ENCODE peak calls at places on chromosomes 6 and 20, in seven cellular contexts. A is pancreas, Z is tibial artery, C is OCI-LY7, L is suprapubic skin, G is RWPE1, H is testis. P is an unnamed sample.

GRCh38 chr20:38143238-38143645 is 21.8 kb downstream of the TGM2 start:
- DNase-seq in A (no peak), Z (no peak), C (no peak), L (no peak), G (peak; percentile 79), H (no peak), P (peak; percentile 85)

GRCh38 chr6:28742668-28743270 is 181.0 kb downstream of the TRIM27 start:
- DNase-seq in A (no peak), Z (no peak), C (no peak), L (no peak), G (peak; percentile 38), H (peak; percentile 38), P (peak; percentile 16)

GRCh38 chr6:109523478-109523877 is 40.5 kb upstream of the ZBTB24 start:
- DNase-seq in A (no peak), Z (no peak), C (no peak), L (no peak), G (no peak), H (no peak), P (no peak)

GRCh38 chr6:71466362-71466761 is 177.8 kb downstream of the OGFRL1 start:
- DNase-seq in A (no peak), Z (no peak), C (no peak), L (no peak), G (no peak), H (no peak), P (no peak)

GRCh38 chr6:130708338-130708737 is 118.9 kb upstream of the SMLR1 start:
- DNase-seq in A (no peak), Z (no peak), C (no peak), L (no peak), G (no peak), H (no peak), P (peak; percentile 39)

GRCh38 chr6:85049282-85049681 is 284.9 kb upstream of the TBX18 start:
- DNase-seq in A (no peak), Z (no peak), C (no peak), L (no peak), G (no peak), H (no peak), P (no peak)

GRCh38 chr6:1212919-1213318 is 99.0 kb upstream of the FOXQ1 start:
- DNase-seq in A (no peak), Z (no peak), C (no peak), L (no peak), G (no peak), H (no peak), P (no peak)

GRCh38 chr6:7261030-7261841 is 51.8 kb downstream of the SSR1 start:
- DNase-seq in A (peak; percentile 92), Z (peak; percentile 88), C (no peak), L (peak; percentile 90), G (peak; percentile 96), H (peak; percentile 92), P (peak; percentile 93)

GRCh38 chr6:104885518-104886043 is 25.9 kb upstream of the HACE1 start:
- DNase-seq in A (peak; percentile 39), Z (no peak), C (no peak), L (no peak), G (no peak), H (no peak), P (no peak)

GRCh38 chr6:106116125-106116524 is 30.0 kb downstream of the PRDM1 start:
- DNase-seq in A (no peak), Z (no peak), C (no peak), L (no peak), G (no peak), H (peak; percentile 43), P (no peak)

GRCh38 chr6:35500782-35501181 is 3.9 kb upstream of the TEAD3 start:
- DNase-seq in A (peak; percentile 2), Z (no peak), C (no peak), L (no peak), G (peak; percentile 32), H (no peak), P (peak; percentile 62)

GRCh38 chr20:4919047-4919704 is 82.1 kb downstream of the SLC23A2 start:
- DNase-seq in A (no peak), Z (no peak), C (no peak), L (no peak), G (no peak), H (no peak), P (no peak)

DNA sequence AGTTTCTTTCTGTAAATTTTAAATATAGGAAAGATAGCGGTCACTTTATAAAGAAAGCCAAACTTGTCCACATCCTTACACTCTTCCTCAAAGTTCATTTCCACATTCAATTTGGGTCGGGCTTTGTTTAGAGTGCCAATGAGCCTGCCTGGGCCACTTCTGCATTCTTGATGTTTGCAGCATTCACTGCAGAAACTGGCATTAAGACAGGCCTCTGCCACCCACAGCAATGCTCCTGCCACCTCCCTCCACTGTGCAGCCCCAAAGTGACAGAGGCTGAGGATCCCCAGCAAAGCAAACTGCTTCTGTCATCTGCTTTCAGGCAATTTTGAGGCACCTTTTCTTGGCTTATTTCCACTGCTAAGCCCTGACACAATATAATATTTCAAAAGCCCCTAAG is 61.2 kb downstream of the TNFAIP3 start:
- DNase-seq in A (no peak), Z (no peak), C (peak; percentile 24), L (no peak), G (no peak), H (no peak), P (no peak)
- H3K27ac ChIP-seq in A (no peak overlapping the region), Z (no peak overlapping the region), C (peak overlapping the region; percentile 22), L (no peak overlapping the region), G (no peak overlapping the region), H (no peak overlapping the region), P (no peak overlapping the region)

DNA sequence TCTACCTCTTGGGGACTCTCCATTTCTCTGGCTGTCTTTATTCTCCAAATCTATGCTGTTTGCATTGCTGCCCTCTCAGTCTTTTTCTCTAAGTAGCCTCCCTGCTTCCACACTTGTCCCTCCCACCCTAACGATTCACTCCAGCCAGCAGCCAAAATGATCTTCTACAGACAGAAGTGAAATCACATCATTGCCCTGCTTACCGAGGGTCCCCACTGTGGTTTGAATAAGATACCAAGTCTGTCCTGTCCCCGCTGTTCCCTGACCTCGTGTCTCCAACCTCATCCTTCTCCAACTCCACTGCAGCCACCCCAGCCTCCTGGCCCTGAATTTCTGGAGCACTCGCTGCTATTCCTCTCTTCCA is 11.5 kb upstream of the OCSTAMP start:
- DNase-seq in A (no peak), Z (no peak), C (no peak), L (no peak), G (no peak), H (no peak), P (no peak)
- H3K27ac ChIP-seq in A (no peak overlapping the region), Z (peak overlapping the region; percentile 74), C (no peak overlapping the region), L (no peak overlapping the region), G (no peak overlapping the region), H (peak overlapping the region; percentile 61), P (no peak overlapping the region)

GRCh38 chr6:151430886-151431285 is 21.0 kb downstream of the RMND1 start:
- DNase-seq in A (no peak), Z (peak; percentile 16), C (no peak), L (no peak), G (no peak), H (no peak), P (no peak)
- H3K27ac ChIP-seq in A (no peak overlapping the region), Z (no peak overlapping the region), C (no peak overlapping the region), L (no peak overlapping the region), G (no peak overlapping the region), H (no peak overlapping the region), P (no peak overlapping the region)

GRCh38 chr6:97778290-97779038 is 495.4 kb upstream of the MMS22L start:
- DNase-seq in A (no peak), Z (no peak), C (no peak), L (no peak), G (no peak), H (no peak), P (no peak)

GRCh38 chr6:97771356-97771755 is 488.3 kb upstream of the MMS22L start:
- DNase-seq in A (no peak), Z (no peak), C (no peak), L (no peak), G (no peak), H (no peak), P (no peak)

DNA sequence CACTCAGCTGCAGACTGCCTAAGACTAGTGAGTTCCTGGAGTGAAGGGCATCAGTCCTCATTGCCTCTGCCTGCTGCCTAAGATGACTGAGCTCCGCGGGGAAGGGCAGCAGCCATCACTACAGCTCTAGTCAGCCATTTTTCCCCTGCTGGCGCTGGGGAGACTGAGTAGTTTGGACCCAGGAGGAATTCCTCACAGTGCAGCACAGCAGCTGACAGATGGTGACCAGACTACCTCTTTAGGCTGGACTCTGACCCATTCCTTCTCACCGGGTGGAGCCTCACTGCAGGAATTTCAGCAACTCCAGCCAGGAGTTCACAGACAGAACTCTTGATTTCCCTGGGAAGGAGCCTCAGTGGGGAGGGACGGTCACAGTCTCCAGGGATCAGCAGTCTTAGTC is 492.0 kb upstream of the MMS22L start:
- DNase-seq in A (peak; percentile 18), Z (no peak), C (no peak), L (no peak), G (no peak), H (no peak), P (peak; percentile 10)
- H3K27ac ChIP-seq in A (no peak overlapping the region), Z (no peak overlapping the region), C (no peak overlapping the region), L (no peak overlapping the region), G (no peak overlapping the region), H (no peak overlapping the region), P (no peak overlapping the region)

GRCh38 chr6:72589096-72589495 is 32.8 kb upstream of the KCNQ5 start:
- DNase-seq in A (no peak), Z (no peak), C (no peak), L (no peak), G (no peak), H (no peak), P (no peak)

GRCh38 chr6:72588155-72588554 is 33.7 kb upstream of the KCNQ5 start:
- DNase-seq in A (no peak), Z (no peak), C (no peak), L (no peak), G (no peak), H (no peak), P (no peak)
- H3K27ac ChIP-seq in A (no peak overlapping the region), Z (no peak overlapping the region), C (no peak overlapping the region), L (no peak overlapping the region), G (no peak overlapping the region), H (no peak overlapping the region), P (no peak overlapping the region)

DNA sequence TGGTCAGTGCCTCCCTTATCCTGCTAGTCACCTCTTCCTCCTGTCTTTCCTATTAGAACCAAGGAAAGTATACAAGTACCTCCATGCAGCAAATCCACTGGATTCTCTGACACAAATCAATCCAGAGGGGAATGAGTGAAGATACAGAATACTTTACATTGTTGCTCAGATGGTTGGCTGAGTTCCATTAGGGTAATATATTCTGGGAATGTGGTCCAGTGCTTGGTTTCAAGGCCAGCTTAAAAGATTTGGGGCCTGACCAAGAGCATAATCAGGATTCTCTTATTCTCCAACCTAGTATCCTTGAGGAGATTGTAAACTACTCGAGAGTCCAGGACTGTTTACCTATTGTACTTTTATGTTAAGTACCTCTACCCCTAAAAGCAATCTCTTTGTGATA is 23.0 kb downstream of the CARMIL1 start:
- DNase-seq in A (no peak), Z (no peak), C (no peak), L (no peak), G (no peak), H (no peak), P (no peak)
- H3K27ac ChIP-seq in A (no peak overlapping the region), Z (peak overlapping the region; percentile 91), C (peak overlapping the region; percentile 85), L (no peak overlapping the region), G (no peak overlapping the region), H (peak overlapping the region; percentile 6), P (peak overlapping the region; percentile 67)